ENCODE peak calls at places on chromosomes 4 and X, in eight cellular contexts. S, O, R, J, U, N, M and H are unnamed samples.

GRCh38 chr4:163556169-163556568 is 61.7 kb downstream of the TMA16 start:
- DNase-seq in S (no peak), N (no peak), O (no peak), R (no peak), M (no peak), U (no peak), J (peak), H (no peak)

GRCh38 chr4:109708990-109709389 is 5.7 kb upstream of the CASP6 start:
- DNase-seq in N (no peak), U (no peak), J (no peak), R (no peak), O (no peak), M (no peak), S (no peak), H (no peak)

GRCh38 chrX:103554687-103555417 is 30.5 kb upstream of the TCEAL4 start:
- DNase-seq in R (no peak), M (peak), O (peak), J (no peak), N (peak), U (peak), S (no peak), H (peak)

GRCh38 chr4:15004701-15005301 is 2.5 kb downstream of the CPEB2 start:
- DNase-seq in U (no peak), S (no peak), J (peak), N (peak), R (peak), M (peak), O (peak), H (peak)

GRCh38 chr4:156547439-156547838 is 424.2 kb downstream of the PDGFC start:
- DNase-seq in U (no peak), R (no peak), O (no peak), S (peak), J (no peak), M (no peak), N (peak), H (no peak)

GRCh38 chr4:170391066-170391754 is 301.5 kb upstream of the AADAT start:
- DNase-seq in J (no peak), M (no peak), O (no peak), S (peak), N (no peak), U (no peak), R (no peak), H (no peak)

GRCh38 chr4:55742655-55743191 is 76.9 kb upstream of the EXOC1L start:
- DNase-seq in O (no peak), U (no peak), S (peak), M (no peak), R (no peak), J (no peak), N (no peak), H (no peak)

GRCh38 chr4:932713-933070 is 432 bp downstream of the TMEM175 start:
- DNase-seq in O (no peak), U (no peak), S (no peak), J (peak), M (no peak), R (no peak), N (peak), H (no peak)

GRCh38 chr4:147617841-147618421 is 734 bp downstream of the TMEM184C start:
- DNase-seq in S (no peak), N (no peak), M (no peak), J (no peak), R (no peak), U (no peak), O (no peak), H (no peak)

GRCh38 chr4:11399461-11399971 is 29.2 kb downstream of the HS3ST1 start:
- DNase-seq in N (no peak), O (no peak), S (no peak), U (no peak), R (no peak), M (no peak), J (no peak), H (peak)

GRCh38 chr4:53602390-53602789 is 11.1 kb upstream of the LNX1 start:
- DNase-seq in J (no peak), N (no peak), U (no peak), M (no peak), R (no peak), O (no peak), S (no peak), H (no peak)

GRCh38 chr4:137367608-137368007 is 164.7 kb downstream of the PCDH18 start:
- DNase-seq in R (no peak), U (no peak), O (no peak), J (no peak), N (no peak), S (peak), M (no peak), H (no peak)

GRCh38 chr4:137125011-137125410 is 407.3 kb downstream of the PCDH18 start:
- DNase-seq in N (no peak), M (no peak), O (no peak), R (no peak), U (no peak), J (peak), S (peak), H (no peak)

GRCh38 chr4:118318931-118319330 is 33.9 kb downstream of the PRSS12 start:
- DNase-seq in U (no peak), M (no peak), N (no peak), R (no peak), S (no peak), J (no peak), O (no peak), H (no peak)

GRCh38 chrX:153157450-153157849 is 21.6 kb upstream of the MAGEA1 start:
- DNase-seq in O (no peak), N (no peak), S (no peak), R (no peak), M (no peak), U (no peak), J (no peak), H (no peak)

GRCh38 chrX:18672008-18672407 is at the start of gene RS1:
- DNase-seq in M (no peak), J (no peak), S (no peak), R (no peak), N (no peak), O (no peak), U (no peak), H (no peak)

GRCh38 chr4:137226900-137227299 is 305.4 kb downstream of the PCDH18 start:
- DNase-seq in J (peak), S (no peak), U (peak), N (no peak), M (no peak), R (no peak), O (no peak), H (no peak)

GRCh38 chr4:148643851-148644250 is 201.6 kb upstream of the NR3C2 start:
- DNase-seq in U (no peak), N (peak), S (no peak), M (no peak), J (no peak), O (no peak), R (no peak), H (no peak)

GRCh38 chrX:69069086-69069445 is 96.2 kb downstream of the PJA1 start:
- DNase-seq in M (no peak), S (no peak), R (no peak), N (no peak), O (no peak), U (no peak), J (no peak), H (no peak)

GRCh38 chr4:91325495-91325894 is 978.3 kb upstream of the GRID2 start:
- DNase-seq in R (no peak), J (no peak), U (peak), N (no peak), O (no peak), M (no peak), S (peak), H (peak)

GRCh38 chr4:27638163-27638915 is 777.7 kb downstream of the STIM2 start:
- DNase-seq in U (no peak), S (peak), N (no peak), R (no peak), M (no peak), O (no peak), J (no peak), H (no peak)

GRCh38 chrX:118802857-118803256 is 20.8 kb upstream of the ZCCHC12 start:
- DNase-seq in U (no peak), M (no peak), R (no peak), S (no peak), J (no peak), O (no peak), N (peak), H (no peak)

GRCh38 chr4:186149872-186150271 is 41.5 kb upstream of the CYP4V2 start:
- DNase-seq in N (peak), U (peak), R (peak), J (no peak), S (no peak), M (peak), O (peak), H (peak)

GRCh38 chr4:41631538-41631937 is 93.6 kb downstream of the LIMCH1 start:
- DNase-seq in O (no peak), M (no peak), U (no peak), R (no peak), N (no peak), S (no peak), J (no peak), H (no peak)

GRCh38 chrX:107603433-107604159 is 24.7 kb upstream of the PRPS1 start:
- DNase-seq in S (no peak), R (no peak), J (no peak), U (no peak), O (no peak), N (no peak), M (no peak), H (no peak)